ENCODE peak calls at places on chromosome 2, in four cellular contexts. T is Ammon's horn; R is HTR-8/SVneo; A is stimulated activated CD8-positive, alpha-beta memory T cell treated with anti-CD3 and anti-CD28 coated beads, Interleukin-4, amount 100 ng/mL, for 24 hours. F is an unnamed sample.
A peak's percentile ranks its signal among the peaks of the same experiment; 100 is the strongest.

GRCh38 chr2:86453838-86454237 is 12.7 kb downstream of the KDM3A start:
- DNase-seq in T (peak; percentile 56), R (no peak), A (no peak), F (peak; percentile 67)

GRCh38 chr2:182973441-182974352 is 64.6 kb downstream of the NCKAP1 start:
- DNase-seq in T (no peak), R (no peak), A (no peak), F (no peak)

GRCh38 chr2:121248766-121249343 is 36.1 kb downstream of the TFCP2L1 start:
- DNase-seq in T (no peak), R (no peak), A (no peak), F (no peak)

GRCh38 chr2:26606847-26607190 is 34.3 kb downstream of the CIB4 start:
- DNase-seq in T (no peak), R (no peak), A (no peak), F (no peak)

GRCh38 chr2:214489702-214490101 is 78.8 kb downstream of the VWC2L start:
- DNase-seq in T (no peak), R (no peak), A (no peak), F (no peak)

GRCh38 chr2:161586517-161587167 is 37.6 kb upstream of the SLC4A10 start:
- DNase-seq in T (peak; percentile 36), R (peak; percentile 5), A (no peak), F (peak; percentile 59)

GRCh38 chr2:148876190-148876588 is 1.2 kb downstream of the KIF5C start:
- DNase-seq in T (peak; percentile 27), R (no peak), A (no peak), F (no peak)

GRCh38 chr2:68352651-68353386 is 12.3 kb upstream of the PLEK start:
- DNase-seq in T (no peak), R (no peak), A (no peak), F (no peak)

GRCh38 chr2:44245068-44245861 is 30.0 kb upstream of the SLC3A1 start:
- DNase-seq in T (no peak), R (no peak), A (no peak), F (no peak)

GRCh38 chr2:44741507-44741906 is 200.0 kb upstream of the SIX3 start:
- DNase-seq in T (no peak), R (no peak), A (no peak), F (no peak)

F was measured in G401.